ENCODE peak calls at places on chromosomes 2 and 18, in seven cellular contexts. X is psoas muscle, V is astrocyte, W is colonic mucosa, B is sigmoid colon, Y is IMR-90, D is upper lobe of right lung. Q is an unnamed sample. For H3K4me1, the result is how much of the 10 kb centered on the place peaks cover.

GRCh38 chr2:176002684-176003225 is 688 bp upstream of the LNPK start:
- DNase-seq in D (peak), Y (peak), V (peak), B (peak), W (no peak), X (peak), Q (no peak)

GRCh38 chr2:50786345-50786744 is 245.6 kb downstream of the NRXN1 start:
- DNase-seq in W (no peak), B (no peak), X (no peak), V (no peak), D (no peak), Y (no peak), Q (no peak)

GRCh38 chr2:207869784-207870778 is 100.4 kb upstream of the FZD5 start:
- DNase-seq in W (peak), B (no peak), D (no peak), Y (peak), V (peak), X (no peak), Q (peak)

GRCh38 chr2:191195021-191195420 is 44.2 kb upstream of the STAT4 start:
- DNase-seq in X (no peak), Y (peak), V (no peak), W (no peak), B (no peak), D (no peak), Q (no peak)

GRCh38 chr18:68549257-68549871 is 165.5 kb downstream of the TMX3 start:
- DNase-seq in Y (peak), X (no peak), V (peak), D (no peak), W (no peak), B (no peak), Q (no peak)

GRCh38 chr2:127770973-127771735 is 39.8 kb downstream of the WDR33 start:
- DNase-seq in V (peak), W (no peak), B (no peak), Y (peak), X (no peak), D (no peak), Q (peak)

GRCh38 chr2:230821991-230822520 is 42.7 kb upstream of the ITM2C start:
- DNase-seq in X (no peak), Y (no peak), B (no peak), V (no peak), W (no peak), D (no peak), Q (no peak)

GRCh38 chr2:109355192-109355843 is 226.3 kb downstream of the SH3RF3 start:
- DNase-seq in X (no peak), B (no peak), Y (no peak), W (no peak), V (no peak), D (no peak), Q (no peak)

GRCh38 chr18:80194874-80195570 is 52.3 kb downstream of the PARD6G start:
- DNase-seq in Y (no peak), D (no peak), X (no peak), V (no peak), B (peak), W (no peak), Q (no peak)

GRCh38 chr2:215914777-215915165 is 98.6 kb downstream of the MREG start:
- DNase-seq in B (no peak), W (no peak), Y (no peak), V (no peak), X (no peak), D (no peak), Q (no peak)

GRCh38 chr2:154439156-154439555 is 259.3 kb upstream of the KCNJ3 start:
- DNase-seq in B (no peak), X (no peak), Y (no peak), V (no peak), W (no peak), D (no peak), Q (no peak)

GRCh38 chr2:105607920-105608504 is 136.7 kb upstream of the NCK2 start:
- DNase-seq in X (no peak), B (no peak), D (no peak), Y (no peak), V (no peak), W (no peak), Q (no peak)

GRCh38 chr2:96631804-96632435 is 6.2 kb downstream of the KANSL3 start:
- DNase-seq in V (peak), W (no peak), X (no peak), D (no peak), Y (peak), B (no peak), Q (no peak)

GRCh38 chr2:229974271-229974670 is 52.0 kb downstream of the FBXO36 start:
- DNase-seq in Y (peak), D (no peak), X (no peak), B (no peak), W (no peak), V (peak), Q (peak)

GRCh38 chr2:45194611-45195010 is 185.4 kb upstream of the SIX2 start:
- DNase-seq in V (no peak), W (no peak), D (no peak), B (no peak), X (no peak), Y (no peak), Q (no peak)

GRCh38 chr2:41414486-41415230 is 633.2 kb upstream of the PKDCC start:
- DNase-seq in W (no peak), V (no peak), B (no peak), X (no peak), Y (no peak), D (no peak), Q (peak)

GRCh38 chr2:84487298-84487996 is 28.4 kb upstream of the SUCLG1 start:
- DNase-seq in V (peak), W (no peak), B (no peak), D (no peak), Y (peak), X (no peak), Q (no peak)

GRCh38 chr2:221943078-221943810 is 355.6 kb downstream of the PAX3 start:
- DNase-seq in V (peak), B (peak), W (no peak), Y (peak), D (no peak), X (no peak), Q (no peak)

GRCh38 chr2:120863661-120864320 is 128.1 kb downstream of the GLI2 start:
- DNase-seq in X (peak), D (peak), V (peak), W (no peak), B (peak), Y (peak), Q (peak)

GRCh38 chr18:59359576-59359952 is 499 bp upstream of the LMAN1 start:
- DNase-seq in B (no peak), Y (no peak), V (no peak), X (no peak), W (no peak), D (no peak), Q (no peak)

GRCh38 chr2:39597309-39597708 is 68.4 kb upstream of the TMEM178A start:
- DNase-seq in Y (no peak), D (no peak), B (no peak), W (no peak), X (no peak), V (no peak), Q (no peak)

GRCh38 chr2:39595116-39595515 is 70.6 kb upstream of the TMEM178A start:
- DNase-seq in D (no peak), V (no peak), W (no peak), X (no peak), B (no peak), Y (no peak), Q (no peak)

GRCh38 chr2:39593439-39594393 is 72.0 kb upstream of the TMEM178A start:
- DNase-seq in W (no peak), B (no peak), D (no peak), X (no peak), Y (peak), V (peak), Q (no peak)
- TF ChIP-seq CTCF in W (no peak), B (peak), D (peak), X (peak), Y (peak), V (peak), Q (peak)

DNA sequence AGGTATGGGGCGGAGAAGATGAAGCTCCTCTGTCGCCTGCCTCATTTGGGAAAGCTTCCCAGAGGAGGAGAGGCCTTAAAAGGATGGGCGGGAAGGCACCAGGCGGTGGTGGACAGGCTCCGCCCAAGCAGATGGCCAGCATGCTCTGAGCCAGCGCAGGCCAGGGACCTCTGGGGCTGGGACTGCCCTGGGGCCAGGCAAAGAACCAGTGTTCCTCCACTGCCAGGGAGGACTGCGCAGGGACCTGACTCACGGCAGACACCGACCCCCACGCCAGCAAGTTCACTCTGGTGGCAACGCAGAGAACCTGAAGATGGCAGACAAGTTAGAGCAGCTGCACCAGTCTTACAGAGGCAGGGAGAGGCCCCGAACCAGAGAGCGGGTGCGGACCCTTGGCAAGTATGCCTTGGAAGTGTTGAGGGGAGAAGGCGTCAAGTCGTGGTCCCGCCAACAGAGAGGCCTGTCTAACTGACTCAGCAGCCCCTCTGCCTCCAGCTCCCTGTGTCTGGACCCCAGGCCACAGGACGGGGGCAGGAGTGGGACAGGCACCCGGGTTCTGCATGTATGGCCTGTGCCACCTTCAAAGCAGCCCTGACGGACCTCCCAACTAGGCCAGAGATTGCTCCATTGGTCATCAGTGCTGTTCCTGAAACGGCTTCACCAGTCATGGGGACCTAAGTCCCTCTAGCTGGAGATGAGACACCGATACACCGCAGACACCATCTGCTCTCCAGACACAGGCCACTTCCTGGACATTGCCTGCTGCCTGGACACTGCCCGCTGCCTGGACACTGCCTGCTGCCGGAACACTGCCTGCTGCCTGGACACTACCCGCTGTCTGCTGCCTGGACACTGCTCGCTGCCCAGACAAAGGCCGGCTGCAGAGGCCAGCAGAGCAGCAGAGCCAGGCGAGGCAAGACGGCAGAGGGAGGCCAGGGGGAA is 124.7 kb downstream of the HDAC4 start:
- DNase-seq in D (peak), X (peak), B (peak), V (peak), Y (no peak), W (peak), Q (no peak)
- H3K27ac ChIP-seq in D (peak), X (peak), B (peak), V (peak), Y (peak), W (peak), Q (peak)

DNA sequence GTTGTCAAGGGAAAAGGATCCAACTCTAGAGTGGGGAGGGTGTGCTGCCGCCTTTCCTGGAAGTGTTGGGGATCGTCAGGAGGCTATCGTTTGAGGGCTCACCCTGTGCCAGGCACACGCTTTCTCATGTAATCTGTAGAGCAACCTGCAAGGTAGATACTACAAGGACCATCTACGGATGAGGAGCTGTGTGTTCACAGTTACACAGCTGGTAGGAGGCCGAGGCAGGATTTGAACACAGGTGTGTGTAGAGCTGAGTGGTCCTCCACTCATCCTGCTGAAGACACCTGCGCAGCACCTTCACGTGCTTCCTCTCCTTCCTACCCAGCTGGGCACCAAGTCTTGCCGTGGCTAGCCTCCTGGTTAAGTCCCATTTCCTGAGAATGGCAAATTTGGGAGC is 68.3 kb downstream of the MARCO start:
- DNase-seq in W (no peak), D (no peak), Y (no peak), V (no peak), X (no peak), B (no peak), Q (no peak)
- H3K4me1 ChIP-seq in W (under half), D (under half), Y (under half), V (under half), X (under half), B (under half), Q (under half)

GRCh38 chr18:11980555-11981382 is 538 bp upstream of the IMPA2 start:
- DNase-seq in X (peak), B (peak), V (peak), D (peak), W (peak), Y (peak), Q (peak)
- TF ChIP-seq CTCF in X (no peak), B (no peak), V (no peak), D (no peak), W (no peak), Y (peak), Q (peak)

DNA sequence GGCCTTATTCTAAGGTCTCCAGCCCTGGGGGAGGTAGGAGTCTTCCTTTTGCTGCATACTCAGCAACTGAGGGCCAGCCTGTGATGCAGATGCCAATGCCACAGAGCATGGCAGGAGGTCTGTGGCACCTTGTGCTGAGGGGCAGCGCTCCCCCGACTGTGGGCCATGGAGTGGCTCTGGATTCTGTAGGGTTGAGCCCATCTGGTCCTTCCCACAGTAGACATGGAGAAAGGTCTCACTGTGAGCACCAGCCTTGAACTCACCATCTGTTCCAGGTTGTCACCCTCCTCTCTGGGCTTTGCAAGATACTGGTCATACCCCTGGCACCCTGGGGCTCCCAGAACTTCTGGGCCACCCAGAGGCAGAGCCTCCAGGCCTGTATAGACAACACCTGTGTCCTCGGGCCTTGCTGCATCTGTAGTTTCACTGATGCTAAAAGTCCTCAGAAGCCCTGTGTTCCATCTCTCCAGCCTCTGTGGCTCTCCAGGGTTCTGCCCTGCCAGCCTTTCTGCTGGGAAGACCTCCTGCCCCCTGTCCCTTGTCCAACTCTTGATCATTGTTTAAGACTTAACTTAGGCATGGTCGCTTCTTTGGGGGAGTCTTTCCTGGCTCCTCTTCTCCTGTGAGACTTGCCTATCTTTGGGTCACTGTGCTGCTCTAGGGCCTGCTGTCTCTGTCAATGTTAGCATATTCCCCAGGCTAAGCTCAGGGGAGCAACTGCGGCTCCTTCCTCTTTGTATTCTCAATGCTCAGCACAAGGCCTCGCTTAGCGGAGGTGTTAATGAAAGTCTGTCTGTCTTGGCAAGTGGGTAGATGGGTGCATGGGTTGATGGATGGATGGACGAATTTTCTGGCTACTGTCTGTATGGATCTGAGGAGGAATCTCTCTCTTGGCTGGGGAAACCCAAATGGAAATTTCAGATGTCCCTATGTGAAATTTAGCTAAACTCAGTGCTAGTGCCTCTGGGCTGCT is 160.9 kb downstream of the DYSF start:
- DNase-seq in D (peak), V (no peak), W (peak), X (no peak), Y (no peak), B (peak), Q (no peak)
- H3K27ac ChIP-seq in D (peak), V (no peak), W (no peak), X (peak), Y (no peak), B (peak), Q (no peak)